ENCODE peak calls at places on chromosomes 3 and 15, in eight cellular contexts. P is T47D, J is WTC11, T is AG20443, R is sigmoid colon, Z is HS-27A, M is COLO829, B is NAMALWA. H is an unnamed sample.
A peak's percentile ranks its signal among the peaks of the same experiment; 100 is the strongest.

GRCh38 chr3:135556184-135556583 is 409.3 kb upstream of the PPP2R3A start:
- DNase-seq in B (no peak), J (no peak), R (no peak), T (peak; percentile 47), P (no peak), Z (no peak), M (peak; percentile 20), H (no peak)

GRCh38 chr3:112132975-112133448 is at the start of gene GCSAM:
- DNase-seq in B (peak; percentile 96), M (no peak), R (peak; percentile 70), Z (no peak), T (no peak), J (no peak), P (no peak), H (no peak)

GRCh38 chr3:127865941-127866340 is 43.6 kb upstream of the MGLL start:
- DNase-seq in Z (no peak), B (no peak), J (no peak), M (peak; percentile 42), P (no peak), R (no peak), T (peak; percentile 35), H (no peak)

GRCh38 chr3:193674714-193675113 is 81.7 kb downstream of the OPA1 start:
- DNase-seq in J (no peak), T (no peak), B (no peak), R (no peak), M (no peak), P (no peak), Z (no peak), H (no peak)

GRCh38 chr15:57496946-57497944 is 94.5 kb upstream of the MYZAP start:
- DNase-seq in J (no peak), R (no peak), B (no peak), P (peak; percentile 75), Z (no peak), T (no peak), M (no peak), H (no peak)

GRCh38 chr3:106431698-106432097 is 562.9 kb upstream of the CBLB start:
- DNase-seq in M (no peak), T (no peak), B (no peak), Z (no peak), R (no peak), J (no peak), P (no peak), H (no peak)

GRCh38 chr3:29064085-29064484 is 216.8 kb upstream of the RBMS3 start:
- DNase-seq in R (no peak), Z (no peak), M (no peak), B (peak; percentile 23), J (no peak), P (no peak), T (peak; percentile 9), H (peak; percentile 80)

GRCh38 chr15:78003539-78004008 is 73.9 kb downstream of the TBC1D2B start:
- DNase-seq in M (no peak), T (no peak), B (no peak), J (no peak), R (peak; percentile 58), Z (no peak), P (peak; percentile 95), H (no peak)

GRCh38 chr3:65778966-65779365 is 259.8 kb downstream of the MAGI1 start:
- DNase-seq in P (no peak), R (no peak), B (no peak), M (no peak), T (peak; percentile 17), J (no peak), Z (no peak), H (no peak)

GRCh38 chr15:79904256-79904655 is 7.4 kb upstream of the MTHFS start:
- DNase-seq in B (no peak), P (no peak), R (no peak), Z (no peak), J (no peak), T (no peak), M (no peak), H (no peak)

GRCh38 chr15:64046347-64047153 is at the start of gene DAPK2:
- DNase-seq in T (peak; percentile 97), Z (no peak), P (peak; percentile 73), B (peak; percentile 20), M (peak; percentile 30), J (peak; percentile 73), R (peak; percentile 78), H (no peak)

GRCh38 chr3:172323894-172324590 is 124.2 kb downstream of the GHSR start:
- DNase-seq in J (no peak), B (no peak), R (no peak), T (peak; percentile 47), P (no peak), M (no peak), Z (no peak), H (peak; percentile 44)

GRCh38 chr15:29860872-29861271 is 38.6 kb upstream of the TJP1 start:
- DNase-seq in Z (no peak), P (no peak), T (no peak), J (no peak), M (no peak), R (no peak), B (no peak), H (no peak)

GRCh38 chr3:123353227-123353851 is 95.6 kb downstream of the ADCY5 start:
- DNase-seq in P (no peak), T (no peak), B (no peak), M (no peak), R (peak; percentile 30), J (no peak), Z (no peak), H (no peak)

GRCh38 chr15:89954541-89954940 is 41.8 kb upstream of the ARPIN start:
- DNase-seq in P (no peak), R (no peak), B (no peak), M (no peak), Z (no peak), J (no peak), T (no peak), H (no peak)

GRCh38 chr15:31236184-31237041 is 90.2 kb upstream of the KLF13 start:
- DNase-seq in Z (peak; percentile 79), T (peak; percentile 91), J (no peak), R (peak; percentile 96), B (peak; percentile 87), P (no peak), M (peak; percentile 77), H (peak; percentile 66)

GRCh38 chr15:83436513-83437158 is 10.5 kb upstream of the SH3GL3 start:
- DNase-seq in B (peak; percentile 49), M (peak; percentile 14), T (peak; percentile 67), J (no peak), Z (no peak), P (peak; percentile 64), R (no peak), H (peak; percentile 9)

GRCh38 chr3:76403556-76403955 is 618.2 kb upstream of the ZNF717 start:
- DNase-seq in P (peak; percentile 33), J (no peak), B (no peak), M (no peak), T (no peak), Z (no peak), R (no peak), H (peak; percentile 23)

GRCh38 chr3:113439576-113439975 is 1.7 kb downstream of the CFAP44 start:
- DNase-seq in P (peak; percentile 2), J (no peak), B (no peak), T (no peak), R (no peak), Z (no peak), M (no peak), H (no peak)

GRCh38 chr3:125512135-125512920 is 7.7 kb downstream of the SNX4 start:
- DNase-seq in P (no peak), T (no peak), B (peak; percentile 66), R (no peak), J (no peak), M (no peak), Z (peak; percentile 89), H (no peak)

GRCh38 chr3:141302364-141303141 is 65.8 kb upstream of the ZBTB38 start:
- DNase-seq in B (no peak), J (no peak), P (peak; percentile 44), R (no peak), Z (no peak), T (peak; percentile 88), M (peak; percentile 97), H (peak; percentile 26)

GRCh38 chr3:27293954-27294353 is 75.2 kb downstream of the NEK10 start:
- DNase-seq in J (no peak), B (no peak), T (no peak), M (no peak), Z (no peak), R (no peak), P (peak; percentile 92), H (no peak)

H was measured in AG04449.